ENCODE peak calls at places on chromosomes 11 and 22, in six cellular contexts. P is RWPE2; F is gastrocnemius medialis; W is AG04449; J is AG04450; O is CD8-positive, alpha-beta T cell. V is an unnamed sample.

GRCh38 chr11:116529681-116530080 is 243.1 kb downstream of the BUD13 start:
- DNase-seq in W (no peak), J (no peak), F (no peak), O (no peak), P (no peak), V (no peak)

GRCh38 chr11:64419818-64420485 is 61.0 kb downstream of the RPS6KA4 start:
- DNase-seq in J (no peak), F (no peak), W (no peak), P (no peak), O (no peak), V (no peak)

GRCh38 chr22:33735978-33736377 is 184.3 kb downstream of the LARGE1 start:
- DNase-seq in P (no peak), O (no peak), J (no peak), F (no peak), W (no peak), V (no peak)

GRCh38 chr11:69295995-69296889 is 2.3 kb downstream of the MYEOV start:
- DNase-seq in W (no peak), O (no peak), F (peak), J (peak), P (no peak), V (peak)

GRCh38 chr11:121699801-121700200 is 247.0 kb upstream of the SORL1-AS1 start:
- DNase-seq in J (no peak), O (no peak), W (no peak), F (no peak), P (no peak), V (no peak)

GRCh38 chr11:64834723-64835615 is 9.5 kb downstream of the CDC42BPG start:
- DNase-seq in O (no peak), P (peak), F (no peak), W (no peak), J (no peak), V (no peak)

GRCh38 chr11:59545179-59546020 is 34.1 kb downstream of the OR4D9 start:
- DNase-seq in O (no peak), P (peak), F (no peak), J (no peak), W (no peak), V (no peak)

GRCh38 chr11:32487270-32487669 is 51.9 kb upstream of the WT1 start:
- DNase-seq in W (no peak), J (no peak), F (no peak), O (no peak), P (no peak), V (no peak)

DNA sequence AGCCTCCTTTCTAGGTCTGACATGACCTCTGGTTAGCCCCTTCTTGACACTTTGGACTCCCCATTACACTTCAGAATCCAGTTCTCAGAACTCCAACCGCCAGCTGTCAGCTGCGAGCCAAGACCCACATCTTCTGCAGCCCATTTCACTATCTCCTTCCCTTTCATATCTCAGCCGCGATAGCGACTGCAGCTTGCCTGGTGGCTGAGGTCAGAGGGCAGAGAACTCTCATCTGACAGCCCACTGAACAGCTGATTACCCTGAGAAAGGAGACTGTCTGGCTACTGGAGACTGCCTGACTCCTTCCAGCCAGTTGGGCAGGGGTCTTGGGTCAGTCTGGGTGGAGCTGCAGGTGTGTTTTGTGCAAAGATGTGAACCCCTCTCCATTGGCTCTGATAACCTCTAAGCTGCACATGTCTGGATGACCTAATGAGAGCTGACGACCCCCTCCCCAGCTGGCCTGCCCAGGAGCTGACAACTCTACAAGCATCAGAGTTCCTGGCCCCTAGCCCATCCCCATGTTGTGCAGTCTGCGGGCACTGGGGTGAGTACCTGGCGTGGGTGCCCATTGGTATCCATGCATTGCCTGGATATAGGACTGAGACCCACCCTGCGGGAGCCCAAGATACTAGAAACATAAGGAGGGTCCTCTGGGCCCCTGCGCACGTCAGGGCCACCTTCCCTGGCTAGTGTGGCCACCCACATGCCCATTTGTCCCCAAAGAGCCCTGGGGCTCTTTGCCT is 1.1 kb downstream of the CHRM1 start:
- DNase-seq in W (no peak), P (no peak), F (no peak), J (no peak), O (no peak), V (no peak)
- H3K4me3 ChIP-seq in W (no peak), P (no peak), F (no peak), J (no peak), O (no peak), V (no peak)

GRCh38 chr11:86039094-86039493 is 29.8 kb downstream of the PICALM start:
- DNase-seq in J (no peak), P (no peak), O (no peak), W (no peak), F (peak), V (no peak)

GRCh38 chr11:86037743-86038142 is 31.1 kb downstream of the PICALM start:
- DNase-seq in W (no peak), F (no peak), P (no peak), O (no peak), J (no peak), V (no peak)

GRCh38 chr11:86043765-86044534 is 24.9 kb downstream of the PICALM start:
- DNase-seq in O (no peak), W (no peak), P (no peak), F (no peak), J (no peak), V (no peak)

GRCh38 chr11:86041975-86042378 is 26.9 kb downstream of the PICALM start:
- DNase-seq in P (no peak), W (peak), F (peak), J (peak), O (peak), V (peak)

DNA sequence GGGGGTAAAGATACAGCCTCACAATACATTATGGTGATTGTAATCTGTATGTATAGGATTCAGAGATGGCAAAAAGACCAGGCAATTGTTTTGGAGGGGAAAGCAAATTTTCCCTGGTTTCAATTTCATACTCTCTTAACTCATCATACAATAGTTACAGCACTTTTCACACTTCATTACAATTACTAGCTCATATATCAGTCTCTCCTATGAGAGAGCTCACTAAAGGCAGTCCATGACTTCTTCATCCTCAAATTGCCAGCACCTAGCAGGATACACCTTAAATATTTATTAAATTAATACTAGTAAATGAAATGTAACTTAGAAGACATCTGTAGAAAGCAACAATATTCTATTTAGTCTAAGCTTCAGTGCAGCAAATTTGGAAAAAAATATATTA is 28.0 kb downstream of the PICALM start:
- DNase-seq in P (no peak), O (no peak), J (no peak), W (no peak), F (no peak), V (no peak)
- H3K4me3 ChIP-seq in P (no peak), O (no peak), J (no peak), W (no peak), F (peak), V (no peak)

DNA sequence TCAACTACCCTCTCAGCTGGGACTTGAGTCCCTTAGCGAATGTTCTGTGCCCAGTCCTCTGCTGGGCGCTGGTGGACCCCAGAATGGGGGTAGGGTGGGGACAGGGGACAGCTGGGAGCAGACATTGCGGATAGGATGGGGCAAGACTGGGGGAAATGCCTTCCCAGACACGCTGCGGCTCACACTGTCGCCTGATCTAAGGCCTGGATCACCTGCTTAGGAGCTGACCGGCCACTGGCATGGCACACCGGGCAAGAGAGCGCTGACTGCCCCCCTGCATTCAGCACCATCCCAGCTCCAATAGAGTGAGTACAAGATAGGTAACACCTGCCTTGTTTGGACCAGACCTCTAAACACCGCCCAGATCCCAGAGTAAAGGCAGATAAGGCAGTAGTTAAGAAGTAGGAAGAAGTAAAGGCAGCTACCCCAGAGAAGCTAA is 1.4 kb downstream of the ARVCF start:
- DNase-seq in F (peak), P (no peak), J (no peak), O (no peak), W (no peak), V (no peak)
- H3K4me3 ChIP-seq in F (no peak), P (peak), J (no peak), O (no peak), W (no peak), V (no peak)

DNA sequence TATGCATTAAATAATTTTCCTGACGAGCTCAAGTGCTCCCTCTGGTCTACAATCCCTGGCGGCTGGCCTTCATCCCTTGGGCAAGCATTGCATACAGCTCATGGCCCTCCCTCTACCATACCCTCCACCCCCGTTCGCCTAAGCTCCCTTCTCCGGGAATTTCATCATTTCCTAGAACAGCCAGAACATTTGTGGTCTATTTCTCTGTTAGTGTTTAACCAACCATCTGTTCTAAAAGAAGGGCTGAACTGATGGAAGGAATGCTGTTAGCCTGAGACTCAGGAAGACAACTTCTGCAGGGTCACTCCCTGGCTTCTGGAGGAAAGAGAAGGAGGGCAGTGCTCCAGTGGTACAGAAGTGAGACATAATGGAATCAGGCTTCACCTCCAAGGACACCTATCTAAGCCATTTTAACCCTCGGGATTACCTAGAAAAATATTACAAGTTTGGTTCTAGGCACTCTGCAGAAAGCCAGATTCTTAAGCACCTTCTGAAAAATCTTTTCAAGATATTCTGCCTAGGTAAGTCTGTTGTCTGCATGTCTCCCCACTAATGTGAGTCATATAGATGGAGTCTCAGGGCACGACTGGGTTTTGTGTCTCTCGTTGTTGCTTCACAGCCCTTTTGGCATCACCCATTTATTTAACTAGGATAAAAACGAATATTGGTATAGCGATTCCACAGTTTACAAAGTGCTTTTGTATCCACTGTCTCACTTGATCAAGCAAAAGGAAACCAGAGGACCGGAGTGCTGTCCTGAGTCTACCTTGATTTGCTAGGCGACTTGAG is at the start of gene NNMT:
- DNase-seq in W (peak), O (no peak), P (peak), J (peak), F (peak), V (peak)
- H3K4me3 ChIP-seq in W (peak), O (no peak), P (peak), J (peak), F (peak), V (peak)

GRCh38 chr11:55497068-55497467 is 57.2 kb upstream of the OR4C15 start:
- DNase-seq in O (no peak), P (no peak), F (no peak), W (no peak), J (no peak), V (no peak)
- H3K4me3 ChIP-seq in O (no peak), P (no peak), F (no peak), W (no peak), J (no peak), V (no peak)

DNA sequence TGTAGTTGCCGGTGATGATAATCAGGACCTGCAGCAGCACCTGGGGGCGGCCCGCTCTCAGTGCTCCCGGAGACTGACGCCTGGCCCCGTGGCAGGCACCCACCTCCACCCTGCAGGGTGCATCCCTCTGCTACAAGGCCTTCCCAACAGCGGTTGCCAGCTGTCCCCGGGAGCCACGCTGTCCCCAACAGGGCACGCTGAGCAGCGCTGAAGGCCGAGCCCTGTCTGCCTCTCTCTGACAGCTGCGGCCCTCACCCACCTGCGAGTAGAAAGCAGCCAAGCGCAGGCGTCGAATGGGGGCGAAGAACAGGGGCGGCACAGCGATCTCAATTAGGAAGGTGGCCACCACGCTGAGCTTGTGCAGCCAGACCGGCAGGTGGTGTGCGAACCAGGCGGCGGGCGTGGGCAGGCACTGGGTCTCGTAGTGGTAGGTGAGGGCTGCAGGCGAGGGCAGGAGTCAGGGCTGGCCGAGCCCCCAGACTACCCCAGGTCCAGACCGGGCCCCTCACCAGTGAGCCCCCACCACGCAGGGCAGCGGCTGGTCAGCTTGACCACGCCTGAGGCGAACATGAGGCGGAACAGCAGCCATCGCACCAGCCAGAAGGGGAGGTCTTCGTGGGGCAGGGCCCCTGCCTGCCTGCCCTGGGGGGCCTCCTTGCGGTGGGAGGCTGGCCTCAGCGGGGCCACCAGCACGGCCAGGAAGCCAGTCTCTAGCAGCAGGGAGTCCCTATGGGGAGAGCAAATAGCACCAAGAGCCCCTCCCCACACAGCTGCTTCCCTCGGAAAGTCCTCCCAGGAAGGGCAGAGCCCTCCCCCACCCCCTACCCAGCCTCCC is 1.5 kb downstream of the LMF2 start:
- DNase-seq in J (no peak), W (no peak), P (peak), F (no peak), O (no peak), V (no peak)
- H3K4me3 ChIP-seq in J (peak), W (peak), P (no peak), F (peak), O (peak), V (peak)

V was measured in AG09309.